ENCODE peak calls at places on chromosome 9, in six cellular contexts. One of them, this sample, is unnamed.

GRCh38 chr9:2016411-2017208 is 1.5 kb downstream of the SMARCA2 start:
- DNase-seq in ovary: peak; percentile 83
- DNase-seq in aorta: peak; percentile 90
- DNase-seq in colonic mucosa: peak; percentile 88
- DNase-seq in skeletal muscle cell: no peak
- DNase-seq in HFF-Myc: peak; percentile 43
- DNase-seq in this sample: no peak

GRCh38 chr9:80701061-80701460 is 988.3 kb downstream of the TLE1 start:
- DNase-seq in ovary: no peak
- DNase-seq in HFF-Myc: no peak
- DNase-seq in aorta: no peak
- DNase-seq in skeletal muscle cell: no peak
- DNase-seq in colonic mucosa: no peak
- DNase-seq in this sample: no peak

GRCh38 chr9:26271495-26272122 is 593.4 kb upstream of the TUSC1 start:
- DNase-seq in HFF-Myc: no peak
- DNase-seq in colonic mucosa: no peak
- DNase-seq in ovary: no peak
- DNase-seq in skeletal muscle cell: no peak
- DNase-seq in aorta: no peak
- DNase-seq in this sample: no peak

GRCh38 chr9:76459691-76460635 is 981 bp downstream of the GCNT1 start:
- DNase-seq in colonic mucosa: peak; percentile 78
- DNase-seq in skeletal muscle cell: no peak
- DNase-seq in HFF-Myc: no peak
- DNase-seq in ovary: no peak
- DNase-seq in aorta: peak; percentile 58
- DNase-seq in this sample: no peak

GRCh38 chr9:19618816-19619215 is 170.0 kb downstream of the SLC24A2 start:
- DNase-seq in HFF-Myc: no peak
- DNase-seq in aorta: no peak
- DNase-seq in colonic mucosa: no peak
- DNase-seq in ovary: no peak
- DNase-seq in skeletal muscle cell: no peak
- DNase-seq in this sample: no peak

GRCh38 chr9:115350548-115350947 is 232.6 kb upstream of the TNC start:
- DNase-seq in ovary: no peak
- DNase-seq in colonic mucosa: no peak
- DNase-seq in HFF-Myc: no peak
- DNase-seq in aorta: no peak
- DNase-seq in skeletal muscle cell: no peak
- DNase-seq in this sample: no peak

GRCh38 chr9:19488721-19489120 is 79.9 kb downstream of the ACER2 start:
- DNase-seq in colonic mucosa: no peak
- DNase-seq in aorta: no peak
- DNase-seq in HFF-Myc: no peak
- DNase-seq in ovary: no peak
- DNase-seq in skeletal muscle cell: no peak
- DNase-seq in this sample: no peak

GRCh38 chr9:91071185-91071990 is 269.8 kb downstream of the SYK start:
- DNase-seq in ovary: no peak
- DNase-seq in skeletal muscle cell: peak; percentile 93
- DNase-seq in aorta: no peak
- DNase-seq in HFF-Myc: no peak
- DNase-seq in colonic mucosa: no peak
- DNase-seq in this sample: no peak

GRCh38 chr9:82367016-82367415 is 378.4 kb downstream of the SPATA31D1 start:
- DNase-seq in ovary: no peak
- DNase-seq in aorta: no peak
- DNase-seq in HFF-Myc: no peak
- DNase-seq in colonic mucosa: no peak
- DNase-seq in skeletal muscle cell: no peak
- DNase-seq in this sample: no peak

DNA sequence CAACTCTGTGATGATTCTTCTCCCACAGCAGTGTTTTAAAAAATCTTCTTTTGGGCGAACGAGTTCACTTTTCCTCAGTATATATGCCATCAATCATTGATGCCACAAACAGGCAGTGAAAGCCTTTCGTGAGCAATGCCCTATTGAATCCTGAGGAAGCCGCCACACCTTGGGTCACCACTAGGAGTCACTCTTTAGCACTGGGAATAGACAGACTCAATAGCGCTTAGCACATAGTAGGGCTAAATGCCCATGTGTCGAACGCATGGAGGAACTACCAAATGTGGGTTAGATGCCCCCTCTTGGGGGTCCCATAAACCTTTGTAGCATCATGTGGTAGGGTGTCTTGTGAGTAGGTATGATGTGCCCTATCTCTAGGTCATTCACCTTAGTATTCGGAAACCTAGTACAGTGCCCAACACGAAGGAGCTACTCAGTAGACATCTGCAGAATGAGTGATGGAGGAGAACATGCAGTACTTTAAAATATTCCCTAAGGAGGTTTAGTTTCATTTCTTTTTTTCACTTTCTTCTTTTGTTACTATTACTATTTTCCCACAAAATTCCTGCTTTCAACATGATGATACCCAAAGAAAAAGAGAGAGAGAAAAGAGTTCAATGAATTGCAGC is 603.7 kb downstream of the BNC2 start:
- DNase-seq in HFF-Myc: no peak
- DNase-seq in skeletal muscle cell: no peak
- DNase-seq in aorta: no peak
- DNase-seq in colonic mucosa: peak; percentile 32
- DNase-seq in ovary: no peak
- DNase-seq in this sample: no peak
- H3K4me3 ChIP-seq in HFF-Myc: no peak overlapping the region
- H3K4me3 ChIP-seq in skeletal muscle cell: no peak overlapping the region
- H3K4me3 ChIP-seq in aorta: no peak overlapping the region
- H3K4me3 ChIP-seq in colonic mucosa: peak overlapping the region; percentile 23
- H3K4me3 ChIP-seq in ovary: peak overlapping the region; percentile 19
- H3K4me3 ChIP-seq in this sample: no peak overlapping the region

DNA sequence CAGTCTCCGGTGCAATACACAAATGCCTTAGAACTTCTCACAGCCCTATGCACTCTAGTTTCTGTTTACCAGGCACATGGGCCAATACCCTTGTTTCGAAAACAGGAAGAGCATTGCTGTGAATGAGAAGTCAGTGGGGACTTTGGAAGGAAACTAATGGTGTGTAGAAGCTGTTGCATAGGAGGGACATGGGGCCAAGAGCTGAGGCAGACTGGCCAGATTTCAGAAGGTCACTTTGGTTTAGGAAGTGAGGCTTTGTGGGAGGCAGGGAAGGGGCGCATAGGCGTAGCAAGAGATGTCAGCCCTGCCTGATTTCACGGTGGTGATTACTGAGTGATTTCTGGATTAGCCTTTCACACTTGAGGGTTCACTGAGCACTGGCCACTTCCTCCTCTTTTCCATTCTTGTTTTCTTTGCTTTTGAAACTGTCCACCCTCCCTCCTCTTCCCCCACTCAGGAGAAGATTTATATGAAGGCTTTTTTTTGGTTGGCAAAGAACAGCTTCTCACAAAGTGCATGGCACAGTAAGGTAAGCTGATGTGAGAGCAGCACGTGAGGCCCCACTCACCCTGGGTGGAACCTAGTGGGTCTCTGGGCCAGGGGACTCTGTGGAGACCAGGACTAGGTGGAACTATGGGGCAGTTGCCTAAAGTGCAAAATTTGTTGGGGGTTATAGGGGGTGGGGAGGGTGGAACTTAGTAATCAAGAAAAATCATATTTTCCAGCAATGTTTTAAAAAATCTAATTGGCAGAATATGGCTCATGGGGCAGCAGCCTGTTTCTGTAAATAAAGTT is 6.1 kb upstream of the TMEM252 start:
- DNase-seq in aorta: no peak
- DNase-seq in colonic mucosa: no peak
- DNase-seq in skeletal muscle cell: no peak
- DNase-seq in ovary: no peak
- DNase-seq in HFF-Myc: no peak
- DNase-seq in this sample: no peak
- H3K4me3 ChIP-seq in aorta: no peak overlapping the region
- H3K4me3 ChIP-seq in colonic mucosa: no peak overlapping the region
- H3K4me3 ChIP-seq in skeletal muscle cell: no peak overlapping the region
- H3K4me3 ChIP-seq in ovary: no peak overlapping the region
- H3K4me3 ChIP-seq in HFF-Myc: no peak overlapping the region
- H3K4me3 ChIP-seq in this sample: no peak overlapping the region

GRCh38 chr9:123070210-123070609 is 36.7 kb downstream of the GPR21 start:
- DNase-seq in skeletal muscle cell: no peak
- DNase-seq in HFF-Myc: no peak
- DNase-seq in ovary: no peak
- DNase-seq in aorta: no peak
- DNase-seq in colonic mucosa: no peak
- DNase-seq in this sample: no peak

GRCh38 chr9:123072407-123072995 is 39.0 kb downstream of the GPR21 start:
- DNase-seq in skeletal muscle cell: no peak
- DNase-seq in colonic mucosa: no peak
- DNase-seq in HFF-Myc: no peak
- DNase-seq in ovary: no peak
- DNase-seq in aorta: no peak
- DNase-seq in this sample: no peak

GRCh38 chr9:123074627-123075026 is 41.2 kb downstream of the GPR21 start:
- DNase-seq in aorta: no peak
- DNase-seq in HFF-Myc: no peak
- DNase-seq in skeletal muscle cell: no peak
- DNase-seq in ovary: no peak
- DNase-seq in colonic mucosa: no peak
- DNase-seq in this sample: no peak

GRCh38 chr9:123073991-123074422 is 40.5 kb downstream of the GPR21 start:
- DNase-seq in skeletal muscle cell: peak; percentile 67
- DNase-seq in HFF-Myc: peak; percentile 76
- DNase-seq in aorta: no peak
- DNase-seq in colonic mucosa: no peak
- DNase-seq in ovary: no peak
- DNase-seq in this sample: no peak

DNA sequence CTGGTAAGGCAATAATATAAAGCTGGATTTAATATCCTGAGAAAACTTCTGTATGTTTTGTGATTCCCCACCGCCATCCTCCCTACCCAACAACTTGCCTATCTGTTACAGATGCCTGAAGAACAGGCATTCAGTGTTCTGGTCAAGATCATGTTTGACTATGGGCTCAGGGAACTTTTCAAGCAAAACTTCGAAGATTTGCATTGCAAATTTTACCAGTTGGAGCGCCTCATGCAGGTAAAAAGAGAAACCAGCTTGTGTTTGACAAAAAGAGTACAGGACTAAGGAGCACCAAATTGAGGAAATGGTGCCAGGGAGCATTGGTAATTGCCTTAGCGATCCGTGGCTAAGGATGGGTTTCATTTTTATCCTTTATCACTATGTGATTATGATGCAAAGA is 40.0 kb downstream of the GPR21 start:
- DNase-seq in HFF-Myc: no peak
- DNase-seq in skeletal muscle cell: no peak
- DNase-seq in colonic mucosa: no peak
- DNase-seq in aorta: no peak
- DNase-seq in ovary: no peak
- DNase-seq in this sample: no peak
- H3K4me3 ChIP-seq in HFF-Myc: no peak overlapping the region
- H3K4me3 ChIP-seq in skeletal muscle cell: no peak overlapping the region
- H3K4me3 ChIP-seq in colonic mucosa: no peak overlapping the region
- H3K4me3 ChIP-seq in aorta: no peak overlapping the region
- H3K4me3 ChIP-seq in ovary: no peak overlapping the region
- H3K4me3 ChIP-seq in this sample: no peak overlapping the region

GRCh38 chr9:38023661-38024035 is 45.4 kb downstream of the SHB start:
- DNase-seq in skeletal muscle cell: no peak
- DNase-seq in aorta: no peak
- DNase-seq in colonic mucosa: no peak
- DNase-seq in HFF-Myc: no peak
- DNase-seq in ovary: no peak
- DNase-seq in this sample: no peak

GRCh38 chr9:38025166-38025565 is 43.9 kb downstream of the SHB start:
- DNase-seq in ovary: no peak
- DNase-seq in colonic mucosa: no peak
- DNase-seq in skeletal muscle cell: no peak
- DNase-seq in HFF-Myc: no peak
- DNase-seq in aorta: no peak
- DNase-seq in this sample: no peak

GRCh38 chr9:38022995-38023394 is 46.0 kb downstream of the SHB start:
- DNase-seq in HFF-Myc: no peak
- DNase-seq in ovary: no peak
- DNase-seq in colonic mucosa: no peak
- DNase-seq in skeletal muscle cell: no peak
- DNase-seq in aorta: no peak
- DNase-seq in this sample: no peak

GRCh38 chr9:38022203-38022602 is 46.8 kb downstream of the SHB start:
- DNase-seq in ovary: no peak
- DNase-seq in colonic mucosa: no peak
- DNase-seq in skeletal muscle cell: no peak
- DNase-seq in aorta: no peak
- DNase-seq in HFF-Myc: no peak
- DNase-seq in this sample: no peak

DNA sequence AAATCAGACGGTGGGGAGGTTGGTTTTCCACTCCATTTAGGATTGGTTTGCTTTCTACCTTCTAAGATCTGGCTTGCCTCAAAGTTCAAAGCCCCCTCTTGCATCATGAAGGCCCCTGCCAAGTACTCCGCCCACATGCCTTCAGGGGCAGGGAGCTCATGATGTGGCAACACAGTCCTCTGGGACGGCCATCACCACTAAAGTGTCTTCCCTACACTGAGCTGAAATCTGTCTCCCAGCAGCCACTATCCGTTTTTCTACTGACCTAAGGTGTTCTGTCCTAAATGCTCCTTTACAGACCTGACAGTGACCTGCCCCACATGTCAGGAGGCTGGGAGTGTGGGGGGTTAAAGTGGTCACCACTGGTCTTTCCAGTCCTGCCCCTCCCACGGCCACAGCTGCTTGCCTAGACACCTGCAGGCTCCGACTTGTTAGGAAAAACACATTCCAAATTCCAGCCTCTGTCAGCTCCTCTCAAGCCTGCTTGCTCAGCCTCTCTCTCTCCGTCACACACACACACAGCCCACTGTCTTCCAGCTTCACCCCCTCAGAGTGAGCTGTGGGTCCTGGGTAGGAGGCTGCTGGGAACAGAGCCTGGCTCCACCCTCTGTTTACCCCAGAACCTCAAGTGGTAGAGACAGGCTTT is 44.9 kb downstream of the SHB start:
- DNase-seq in HFF-Myc: no peak
- DNase-seq in ovary: peak; percentile 46
- DNase-seq in skeletal muscle cell: peak; percentile 66
- DNase-seq in colonic mucosa: no peak
- DNase-seq in aorta: no peak
- DNase-seq in this sample: no peak
- H3K4me3 ChIP-seq in HFF-Myc: no peak overlapping the region
- H3K4me3 ChIP-seq in ovary: no peak overlapping the region
- H3K4me3 ChIP-seq in skeletal muscle cell: no peak overlapping the region
- H3K4me3 ChIP-seq in colonic mucosa: no peak overlapping the region
- H3K4me3 ChIP-seq in aorta: no peak overlapping the region
- H3K4me3 ChIP-seq in this sample: no peak overlapping the region

DNA sequence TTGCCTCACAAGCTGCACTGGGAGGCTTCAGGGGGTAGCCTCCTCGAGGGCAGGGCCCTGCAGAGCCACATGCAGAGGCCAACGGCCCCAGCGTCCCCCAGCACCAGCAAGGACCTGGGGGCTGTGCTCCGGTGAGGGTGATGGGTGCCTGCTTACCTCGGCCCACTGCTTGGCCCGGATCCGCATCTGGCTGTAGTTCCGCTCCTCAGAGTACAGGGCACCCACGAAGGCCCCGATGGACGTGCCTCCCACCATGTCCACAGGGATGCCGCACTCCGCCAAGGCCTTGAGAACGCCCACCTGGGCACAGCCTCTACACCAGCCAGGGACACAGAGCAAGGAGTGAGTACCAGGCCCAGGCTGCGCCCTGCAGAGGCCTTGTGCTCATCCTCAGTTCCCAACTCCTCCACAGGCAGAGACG is 8.0 kb upstream of the NSMF start:
- DNase-seq in colonic mucosa: no peak
- DNase-seq in aorta: no peak
- DNase-seq in HFF-Myc: no peak
- DNase-seq in ovary: no peak
- DNase-seq in skeletal muscle cell: no peak
- DNase-seq in this sample: no peak
- H3K4me3 ChIP-seq in colonic mucosa: no peak overlapping the region
- H3K4me3 ChIP-seq in aorta: no peak overlapping the region
- H3K4me3 ChIP-seq in HFF-Myc: no peak overlapping the region
- H3K4me3 ChIP-seq in ovary: no peak overlapping the region
- H3K4me3 ChIP-seq in skeletal muscle cell: no peak overlapping the region
- H3K4me3 ChIP-seq in this sample: no peak overlapping the region